ENCODE peak calls at places on chromosomes 13 and 19, in nine cellular contexts. A is NCI-H1417, Q is sciatic nerve, L is iris pigment epithelial cell, M is fibroblast of the conjunctiva, X is posterior vena cava, G is brain microvascular endothelial cell, Z is aorta, I is stomach. B is an unnamed sample.
A peak's percentile ranks its signal among the peaks of the same experiment; 100 is the strongest.

GRCh38 chr19:10615429-10616023 is 9.8 kb upstream of the SLC44A2 start:
- DNase-seq in A (no peak), Z (no peak), I (no peak), G (no peak), L (no peak), X (no peak), Q (no peak), M (no peak), B (no peak)

GRCh38 chr13:46797468-46798237 is 692 bp upstream of the ESD start:
- DNase-seq in M (peak; percentile 8), Q (no peak), A (peak; percentile 68), Z (no peak), G (no peak), L (no peak), X (no peak), I (no peak), B (peak; percentile 24)

GRCh38 chr13:114309806-114310410 is 4.4 kb upstream of the CHAMP1 start:
- DNase-seq in X (no peak), I (no peak), M (no peak), Q (no peak), A (peak; percentile 58), Z (no peak), G (no peak), L (no peak), B (no peak)

GRCh38 chr13:39224841-39225240 is 186.6 kb downstream of the NHLRC3 start:
- DNase-seq in I (no peak), G (no peak), L (no peak), Q (no peak), Z (no peak), A (no peak), M (no peak), X (no peak), B (no peak)

GRCh38 chr13:50993908-50994307 is 84.3 kb downstream of the RNASEH2B start:
- DNase-seq in M (no peak), Q (no peak), A (no peak), I (no peak), Z (no peak), X (no peak), G (no peak), L (no peak), B (no peak)

GRCh38 chr13:28324181-28324789 is 170.6 kb downstream of the FLT1 start:
- DNase-seq in G (peak; percentile 81), A (peak; percentile 48), Q (no peak), I (peak; percentile 51), L (peak; percentile 73), X (no peak), M (no peak), Z (no peak), B (no peak)

GRCh38 chr19:53182202-53182601 is 11.0 kb downstream of the ZNF665 start:
- DNase-seq in Q (no peak), X (no peak), Z (no peak), M (no peak), G (peak; percentile 94), A (no peak), I (no peak), L (peak; percentile 83), B (no peak)

GRCh38 chr13:20721454-20722357 is 18.2 kb downstream of the IL17D start:
- DNase-seq in X (peak; percentile 88), L (peak; percentile 72), A (peak; percentile 68), I (peak; percentile 56), M (peak; percentile 18), Q (no peak), Z (peak; percentile 87), G (peak; percentile 72), B (no peak)

GRCh38 chr13:26664286-26664685 is 96.3 kb downstream of the GPR12 start:
- DNase-seq in G (no peak), I (no peak), A (no peak), L (no peak), Q (no peak), X (no peak), Z (no peak), M (no peak), B (no peak)

GRCh38 chr19:45066921-45067661 is 9.2 kb downstream of the ZNF296 start:
- DNase-seq in A (no peak), X (no peak), I (no peak), L (no peak), G (no peak), Z (no peak), Q (no peak), M (no peak), B (no peak)

GRCh38 chr19:18097217-18097992 is at the start of gene MAST3:
- DNase-seq in M (peak; percentile 61), A (peak; percentile 71), X (peak; percentile 95), G (peak; percentile 68), I (peak; percentile 94), Q (peak; percentile 86), Z (peak; percentile 94), L (peak; percentile 81), B (peak; percentile 61)

GRCh38 chr19:47243364-47243775 is 12.4 kb upstream of the BBC3 start:
- DNase-seq in X (no peak), I (no peak), Z (no peak), M (no peak), Q (no peak), A (no peak), G (no peak), L (no peak), B (no peak)

GRCh38 chr19:20259615-20260014 is 92.6 kb downstream of the ZNF486 start:
- DNase-seq in I (no peak), Z (no peak), G (no peak), Q (no peak), L (no peak), X (no peak), M (no peak), A (no peak), B (no peak)

GRCh38 chr13:98141938-98142426 is 912 bp upstream of the FARP1 start:
- DNase-seq in Z (no peak), Q (peak; percentile 65), M (no peak), X (no peak), A (peak; percentile 91), I (peak; percentile 27), G (no peak), L (no peak), B (no peak)

GRCh38 chr13:20430296-20430695 is 95.4 kb downstream of the CRYL1 start:
- DNase-seq in X (no peak), Q (no peak), A (no peak), I (no peak), M (no peak), G (no peak), L (no peak), Z (no peak), B (no peak)

GRCh38 chr19:13093407-13094284 is 9.0 kb downstream of the LYL1 start:
- DNase-seq in G (peak; percentile 68), Q (peak; percentile 90), L (peak; percentile 79), X (peak; percentile 95), I (peak; percentile 83), Z (peak; percentile 93), M (peak; percentile 80), A (peak; percentile 94), B (peak; percentile 56)

GRCh38 chr13:94548382-94549240 is 47.3 kb downstream of the TGDS start:
- DNase-seq in M (no peak), G (no peak), L (peak; percentile 40), X (peak; percentile 84), Z (peak; percentile 80), A (peak; percentile 96), I (peak; percentile 32), Q (peak; percentile 70), B (peak; percentile 15)

GRCh38 chr13:72293206-72293605 is 426.2 kb upstream of the DACH1 start:
- DNase-seq in A (no peak), Q (no peak), X (no peak), L (no peak), M (no peak), I (no peak), G (no peak), Z (no peak), B (no peak)

GRCh38 chr13:34044041-34044440 is 226.1 kb downstream of the RFC3 start:
- DNase-seq in Q (no peak), M (peak; percentile 36), L (peak; percentile 59), I (no peak), A (no peak), X (no peak), G (no peak), Z (no peak), B (no peak)